ENCODE peak calls at places on chromosomes 2 and 18, in eight cellular contexts. R is BE2C; X is stimulated activated CD4-positive, alpha-beta T cell treated with anti-CD3 and anti-CD28 coated beads, Interleukin-2, amount 100 ng/mL, for 24 hours; Q is cardiac muscle cell; Z is adrenal gland; K is CD4-positive, alpha-beta T cell; D is effector memory CD4-positive, alpha-beta T cell; A is Calu3. N is an unnamed sample.

GRCh38 chr2:106577252-106577651 is 90.1 kb downstream of the CD8B2 start:
- DNase-seq in R (no peak), X (no peak), Q (no peak), Z (no peak), K (no peak), D (no peak), A (no peak), N (no peak)

GRCh38 chr2:105734762-105735538 is 9.8 kb upstream of the NCK2 start:
- DNase-seq in R (no peak), X (no peak), Q (peak), Z (no peak), K (no peak), D (no peak), A (no peak), N (no peak)

GRCh38 chr2:203177361-203177760 is 61.5 kb upstream of the CYP20A1 start:
- DNase-seq in R (no peak), X (no peak), Q (peak), Z (no peak), K (no peak), D (no peak), A (no peak), N (no peak)

GRCh38 chr2:30505500-30506180 is 58.6 kb downstream of the LCLAT1 start:
- DNase-seq in R (no peak), X (no peak), Q (no peak), Z (no peak), K (no peak), D (no peak), A (no peak), N (no peak)

GRCh38 chr2:21220930-21221329 is 97.2 kb downstream of the TDRD15 start:
- DNase-seq in R (no peak), X (no peak), Q (peak), Z (no peak), K (no peak), D (no peak), A (peak), N (no peak)

GRCh38 chr18:45828917-45829811 is 3.7 kb downstream of the SIGLEC15 start:
- DNase-seq in R (no peak), X (no peak), Q (no peak), Z (no peak), K (no peak), D (no peak), A (peak), N (no peak)

GRCh38 chr2:3692375-3692774 is 11.0 kb upstream of the DCDC2C start:
- DNase-seq in R (no peak), X (no peak), Q (peak), Z (no peak), K (no peak), D (no peak), A (peak), N (no peak)

GRCh38 chr2:65027611-65028244 is 28.5 kb upstream of the CEP68 start:
- DNase-seq in R (no peak), X (no peak), Q (no peak), Z (no peak), K (no peak), D (no peak), A (no peak), N (no peak)

GRCh38 chr2:205461678-205462665 is 220.3 kb upstream of the NRP2 start:
- DNase-seq in R (no peak), X (no peak), Q (no peak), Z (no peak), K (no peak), D (no peak), A (no peak), N (no peak)

GRCh38 chr2:24012521-24013245 is 2.8 kb downstream of the MFSD2B start:
- DNase-seq in R (no peak), X (no peak), Q (no peak), Z (no peak), K (no peak), D (no peak), A (no peak), N (no peak)

N was measured in T-helper 9 cell.